ENCODE peak calls at places on chromosomes 16 and 17, in eight cellular contexts. B is H1, R is IMR-90, P is A549, J is GM12878, O is SK-N-SH, C is HepG2, L is K562. D is an unnamed sample.

GRCh38 chr17:63537991-63538692 is 12.1 kb upstream of the DCAF7 start:
- DNase-seq in B (peak), R (no peak), P (no peak), J (no peak), O (peak), C (no peak), L (no peak), D (no peak)

GRCh38 chr17:63635787-63636186 is 13.6 kb downstream of the MAP3K3 start:
- DNase-seq in B (no peak), R (no peak), P (no peak), J (no peak), O (no peak), C (no peak), L (no peak), D (no peak)

GRCh38 chr17:49746791-49747490 is 17.0 kb downstream of the FAM117A start:
- DNase-seq in B (no peak), R (no peak), P (no peak), J (peak), O (no peak), C (no peak), L (no peak), D (no peak)

GRCh38 chr17:27207073-27207511 is 86.8 kb upstream of the WSB1 start:
- DNase-seq in B (no peak), R (peak), P (peak), J (no peak), O (no peak), C (no peak), L (no peak), D (peak)

GRCh38 chr17:34252138-34252889 is 2.8 kb upstream of the CCL2 start:
- DNase-seq in B (no peak), R (peak), P (peak), J (peak), O (peak), C (no peak), L (peak), D (no peak)

GRCh38 chr17:82687375-82687861 is 11.1 kb downstream of the RAB40B start:
- DNase-seq in B (no peak), R (peak), P (peak), J (peak), O (no peak), C (no peak), L (no peak), D (no peak)

GRCh38 chr16:24723663-24724062 is 5.8 kb upstream of the TNRC6A start:
- DNase-seq in B (no peak), R (peak), P (no peak), J (no peak), O (no peak), C (no peak), L (no peak), D (no peak)

GRCh38 chr16:69563605-69564580 is 1.9 kb upstream of the NFAT5 start:
- DNase-seq in B (peak), R (peak), P (no peak), J (peak), O (no peak), C (peak), L (peak), D (no peak)

GRCh38 chr16:56882077-56882476 is 17.1 kb downstream of the SLC12A3 start:
- DNase-seq in B (no peak), R (no peak), P (no peak), J (no peak), O (no peak), C (no peak), L (no peak), D (no peak)

GRCh38 chr17:19579867-19580565 is 46.4 kb downstream of the SLC47A1 start:
- DNase-seq in B (no peak), R (no peak), P (no peak), J (no peak), O (peak), C (no peak), L (no peak), D (no peak)

GRCh38 chr16:46822270-46822669 is 8.7 kb downstream of the C16orf87 start:
- DNase-seq in B (no peak), R (peak), P (no peak), J (peak), O (no peak), C (no peak), L (no peak), D (no peak)

GRCh38 chr17:21010705-21011596 is 31.9 kb downstream of the USP22 start:
- DNase-seq in B (no peak), R (no peak), P (no peak), J (no peak), O (no peak), C (no peak), L (no peak), D (no peak)

GRCh38 chr17:78716814-78717393 is 65.2 kb downstream of the CYTH1 start:
- DNase-seq in B (peak), R (peak), P (peak), J (no peak), O (peak), C (no peak), L (no peak), D (no peak)

GRCh38 chr17:66849851-66850580 is 15.1 kb downstream of the CACNG5 start:
- DNase-seq in B (no peak), R (no peak), P (no peak), J (no peak), O (no peak), C (no peak), L (no peak), D (no peak)

GRCh38 chr17:49997256-49997735 is 2.3 kb upstream of the DLX3 start:
- DNase-seq in B (no peak), R (no peak), P (no peak), J (no peak), O (no peak), C (no peak), L (no peak), D (no peak)

GRCh38 chr16:64121473-64121872 is 1000.4 kb downstream of the CDH11 start:
- DNase-seq in B (no peak), R (peak), P (no peak), J (no peak), O (no peak), C (no peak), L (no peak), D (no peak)

GRCh38 chr17:76478097-76478496 is 10.7 kb downstream of the AANAT start:
- DNase-seq in B (no peak), R (no peak), P (no peak), J (no peak), O (no peak), C (no peak), L (no peak), D (no peak)

GRCh38 chr16:70789231-70789926 is 11.6 kb downstream of the VAC14 start:
- DNase-seq in B (peak), R (peak), P (peak), J (no peak), O (peak), C (no peak), L (no peak), D (no peak)

GRCh38 chr17:78957076-78957475 is 22.6 kb downstream of the LGALS3BP start:
- DNase-seq in B (no peak), R (peak), P (no peak), J (no peak), O (no peak), C (no peak), L (no peak), D (no peak)

GRCh38 chr17:19508327-19508867 is 25.3 kb upstream of the SLC47A1 start:
- DNase-seq in B (peak), R (no peak), P (peak), J (no peak), O (peak), C (no peak), L (no peak), D (no peak)

GRCh38 chr16:57376313-57376818 is 4.1 kb downstream of the CX3CL1 start:
- DNase-seq in B (no peak), R (no peak), P (no peak), J (no peak), O (no peak), C (no peak), L (no peak), D (no peak)

GRCh38 chr16:77271532-77272426 is 72.6 kb downstream of the SYCE1L start:
- DNase-seq in B (no peak), R (no peak), P (no peak), J (no peak), O (no peak), C (peak), L (no peak), D (no peak)

GRCh38 chr16:1909661-1910231 is 8.5 kb downstream of the HS3ST6 start:
- DNase-seq in B (no peak), R (no peak), P (no peak), J (no peak), O (peak), C (no peak), L (no peak), D (no peak)

GRCh38 chr17:61463068-61463980 is 11.1 kb downstream of the TBX4 start:
- DNase-seq in B (peak), R (no peak), P (no peak), J (no peak), O (no peak), C (no peak), L (peak), D (no peak)

GRCh38 chr17:50263293-50264262 is 10.7 kb upstream of the TMEM92 start:
- DNase-seq in B (no peak), R (no peak), P (no peak), J (no peak), O (peak), C (no peak), L (no peak), D (no peak)

GRCh38 chr17:4534515-4534914 is 20.7 kb downstream of the MYBBP1A start:
- DNase-seq in B (no peak), R (no peak), P (no peak), J (no peak), O (peak), C (no peak), L (no peak), D (no peak)

DNA sequence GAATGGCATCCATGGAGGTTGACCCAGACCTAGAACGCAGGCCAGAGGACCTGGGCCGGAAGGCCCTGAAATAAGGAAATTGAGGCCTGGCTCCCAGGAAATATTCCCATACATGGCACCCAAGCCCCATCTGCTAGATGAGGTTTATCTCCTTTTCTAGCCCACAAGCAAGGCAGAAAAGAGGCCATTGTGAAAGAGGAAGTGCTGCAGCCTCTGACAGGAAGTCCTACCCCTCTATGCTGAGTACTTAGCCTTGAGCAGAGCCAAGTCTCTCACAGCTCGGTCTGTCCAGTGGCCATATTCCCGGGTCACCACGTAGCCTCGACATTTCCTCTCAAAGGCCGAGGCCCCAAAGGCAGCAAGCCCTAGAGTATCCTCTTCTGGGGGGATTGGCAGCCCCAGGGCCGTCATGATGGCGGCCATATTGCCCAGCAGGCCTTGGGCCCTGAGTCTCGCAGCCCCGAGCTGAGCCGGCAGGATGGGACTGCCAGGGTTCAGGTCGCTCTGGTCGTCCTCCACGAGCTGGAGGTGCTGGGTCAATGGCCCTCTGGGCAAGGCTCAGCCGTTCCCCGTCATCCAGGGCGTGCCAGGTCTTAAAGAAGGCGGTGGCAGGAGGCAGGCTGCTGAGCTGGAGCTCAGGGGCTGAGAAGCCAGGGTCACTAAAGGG is 7.8 kb downstream of the CTF1 start:
- DNase-seq in B (no peak), R (no peak), P (no peak), J (no peak), O (no peak), C (no peak), L (no peak), D (no peak)
- TF ChIP-seq RAD21 in B (no peak), R (no peak), P (no peak), J (no peak), O (no peak), C (no peak), L (no peak), D (no peak)

DNA sequence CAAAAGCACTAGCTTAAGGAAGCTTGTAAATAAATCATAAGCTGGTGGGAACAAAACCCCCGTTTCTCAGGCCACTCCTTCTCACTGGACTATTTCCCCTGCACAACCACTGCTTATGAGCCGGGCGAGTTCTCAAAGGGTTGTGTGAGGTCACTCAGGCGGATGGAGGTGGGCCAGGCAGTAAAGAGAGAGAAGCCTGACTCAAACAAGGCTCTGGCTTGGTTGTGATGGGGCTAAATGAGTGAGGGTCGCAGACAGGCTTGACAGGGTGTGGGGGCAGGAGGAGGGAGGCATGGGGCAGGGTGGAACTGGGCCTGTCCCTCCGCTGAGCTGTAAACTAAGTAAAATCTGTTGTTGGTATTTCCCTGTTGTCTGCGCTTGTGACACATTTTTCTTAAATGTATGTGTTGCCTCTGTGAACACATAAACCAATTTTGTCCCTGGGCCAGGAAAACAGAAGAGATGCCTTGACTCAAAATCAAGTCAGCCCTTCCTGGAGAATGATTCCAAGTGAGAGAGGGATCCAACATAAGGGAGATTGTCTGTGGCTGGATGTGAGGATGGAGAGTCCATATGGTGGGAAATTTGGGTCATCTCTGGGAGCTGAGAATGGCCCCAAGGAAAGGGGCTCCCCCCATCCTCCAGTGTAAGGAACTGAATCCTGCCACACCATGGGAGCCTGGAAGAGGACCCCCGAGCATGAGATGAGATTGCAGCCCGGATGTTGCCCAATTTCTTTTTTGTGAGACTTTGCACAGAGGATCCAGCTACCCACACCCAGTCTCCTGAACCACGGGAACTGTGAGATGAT is 13.7 kb downstream of the CRYM start:
- DNase-seq in B (no peak), R (no peak), P (no peak), J (no peak), O (no peak), C (peak), L (no peak), D (no peak)
- TF ChIP-seq RAD21 in B (no peak), R (no peak), P (no peak), J (no peak), O (no peak), C (no peak), L (no peak), D (no peak)

GRCh38 chr17:31731119-31731518 is 127.9 kb downstream of the COPRS start:
- DNase-seq in B (no peak), R (no peak), P (no peak), J (no peak), O (no peak), C (no peak), L (no peak), D (no peak)

GRCh38 chr17:31738067-31738466 is 121.0 kb downstream of the COPRS start:
- DNase-seq in B (no peak), R (no peak), P (no peak), J (no peak), O (no peak), C (no peak), L (no peak), D (no peak)

GRCh38 chr17:31736855-31737625 is 122.0 kb downstream of the COPRS start:
- DNase-seq in B (no peak), R (no peak), P (no peak), J (no peak), O (no peak), C (no peak), L (no peak), D (no peak)

GRCh38 chr17:31738488-31738887 is 120.6 kb downstream of the COPRS start:
- DNase-seq in B (no peak), R (no peak), P (no peak), J (no peak), O (no peak), C (no peak), L (no peak), D (no peak)

GRCh38 chr17:31733326-31733725 is 125.7 kb downstream of the COPRS start:
- DNase-seq in B (no peak), R (no peak), P (no peak), J (no peak), O (no peak), C (no peak), L (no peak), D (no peak)
- TF ChIP-seq RAD21 in B (peak), R (no peak), P (no peak), J (no peak), O (no peak), C (no peak), L (no peak), D (no peak)

GRCh38 chr17:410674-411401 is 58.2 kb upstream of the RPH3AL start:
- DNase-seq in B (peak), R (peak), P (no peak), J (no peak), O (peak), C (no peak), L (peak), D (no peak)
- TF ChIP-seq RAD21 in B (peak), R (peak), P (peak), J (no peak), O (peak), C (peak), L (no peak), D (no peak)

DNA sequence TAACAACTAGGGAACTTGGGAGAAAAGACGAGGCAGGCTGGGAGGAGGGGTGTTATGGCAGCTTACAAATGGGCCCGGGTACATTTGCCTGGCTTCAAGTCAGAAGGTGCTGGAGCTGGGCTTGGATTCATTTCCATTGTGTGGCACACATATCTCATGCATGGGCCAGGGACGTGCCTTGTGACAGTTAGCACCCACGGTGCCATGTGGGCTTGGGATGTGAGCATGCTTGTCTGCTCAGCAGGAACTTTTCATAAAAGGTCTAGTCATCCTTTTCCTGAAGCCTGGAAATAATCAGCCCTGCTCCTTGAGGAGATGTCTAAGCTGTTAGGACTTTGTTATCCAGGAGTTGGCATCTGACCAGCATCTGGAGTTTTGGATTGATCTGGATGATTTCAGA is 572.2 kb downstream of the CDH13 start:
- DNase-seq in B (no peak), R (no peak), P (no peak), J (no peak), O (no peak), C (no peak), L (no peak), D (no peak)
- TF ChIP-seq RAD21 in B (no peak), R (no peak), P (no peak), J (no peak), O (no peak), C (no peak), L (no peak), D (no peak)

DNA sequence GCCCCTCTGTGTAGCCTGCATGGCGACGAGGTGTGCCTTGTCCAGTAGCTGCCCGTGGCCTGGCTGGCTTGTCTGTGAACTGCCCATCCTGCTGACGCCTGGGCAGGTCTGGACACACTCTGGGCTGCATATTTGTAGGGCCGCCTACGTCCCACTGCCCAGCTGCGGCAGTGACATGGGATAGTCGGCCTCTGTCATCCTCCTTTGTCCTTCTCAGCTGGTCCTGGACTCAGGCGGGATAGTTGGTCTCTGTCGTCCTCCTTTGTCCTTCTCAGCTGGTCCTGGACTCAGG is 14.5 kb downstream of the CARD14 start:
- DNase-seq in B (no peak), R (no peak), P (no peak), J (no peak), O (no peak), C (no peak), L (no peak), D (no peak)
- TF ChIP-seq RAD21 in B (no peak), R (no peak), P (no peak), J (no peak), O (no peak), C (no peak), L (no peak), D (no peak)

D was measured in HCT116.